ENCODE peak calls at places on chromosome 13, in seven cellular contexts. L is activated CD4-positive, alpha-beta T cell treated with anti-CD3 and anti-CD28 coated beads for 48 hours; Q is fibroblast of the conjunctiva; U is transverse colon; B is activated T-cell treated with anti-CD3 and anti-CD28 coated beads for 1 hour; P is stimulated activated CD8-positive, alpha-beta memory T cell treated with anti-CD3 and anti-CD28 coated beads, Interleukin-7, amount 100 ng/mL, for 48 hours; E is posterior cingulate gyrus. A is an unnamed sample.

GRCh38 chr13:34750078-34750703 is 191.9 kb upstream of the NBEA start:
- DNase-seq in L (no peak), Q (no peak), U (peak), B (no peak), P (no peak), E (peak), A (no peak)

GRCh38 chr13:52043675-52044074 is 19.2 kb downstream of the UTP14C start:
- DNase-seq in L (no peak), Q (no peak), U (no peak), B (no peak), P (no peak), E (no peak), A (no peak)

GRCh38 chr13:99057310-99057975 is 79.6 kb upstream of the DOCK9 start:
- DNase-seq in L (no peak), Q (peak), U (no peak), B (no peak), P (no peak), E (no peak), A (no peak)

GRCh38 chr13:107865643-107866006 is 349.7 kb downstream of the LIG4 start:
- DNase-seq in L (no peak), Q (no peak), U (no peak), B (no peak), P (no peak), E (no peak), A (no peak)

GRCh38 chr13:86689901-86690300 is 890.7 kb upstream of the SLITRK6 start:
- DNase-seq in L (no peak), Q (no peak), U (no peak), B (no peak), P (no peak), E (no peak), A (no peak)

GRCh38 chr13:98761126-98761978 is 8.9 kb upstream of the SLC15A1 start:
- DNase-seq in L (no peak), Q (peak), U (no peak), B (no peak), P (no peak), E (no peak), A (no peak)

GRCh38 chr13:97986841-97987240 is 33.4 kb downstream of the IPO5 start:
- DNase-seq in L (no peak), Q (no peak), U (no peak), B (no peak), P (no peak), E (no peak), A (no peak)

GRCh38 chr13:93227906-93228801 is 1.5 kb downstream of the GPC6 start:
- DNase-seq in L (no peak), Q (peak), U (peak), B (no peak), P (no peak), E (peak), A (peak)

GRCh38 chr13:20550799-20551198 is 16.2 kb upstream of the IFT88 start:
- DNase-seq in L (no peak), Q (no peak), U (no peak), B (no peak), P (no peak), E (no peak), A (no peak)

GRCh38 chr13:35711909-35712308 is 235.4 kb upstream of the MAB21L1 start:
- DNase-seq in L (no peak), Q (no peak), U (no peak), B (no peak), P (no peak), E (no peak), A (peak)

GRCh38 chr13:97068146-97068545 is 73.9 kb upstream of the OXGR1 start:
- DNase-seq in L (no peak), Q (no peak), U (no peak), B (no peak), P (no peak), E (no peak), A (no peak)

GRCh38 chr13:101429733-101430132 is 13.4 kb upstream of the NALCN start:
- DNase-seq in L (no peak), Q (no peak), U (no peak), B (no peak), P (no peak), E (no peak), A (no peak)

GRCh38 chr13:35630551-35631275 is 154.2 kb upstream of the MAB21L1 start:
- DNase-seq in L (no peak), Q (peak), U (no peak), B (no peak), P (no peak), E (no peak), A (peak)

GRCh38 chr13:76764429-76764828 is 121.8 kb downstream of the KCTD12 start:
- DNase-seq in L (no peak), Q (peak), U (peak), B (no peak), P (no peak), E (no peak), A (no peak)